ENCODE peak calls at places on chromosomes 4 and X, in four cellular contexts. Z is fibroblast of lung, B is astrocyte, T is K562. F is an unnamed sample.

GRCh38 chr4:136036744-136037143 is 1495.5 kb downstream of the PCDH18 start:
- DNase-seq in Z (peak; percentile 78), B (peak; percentile 74), T (no peak), F (no peak)

GRCh38 chr4:187064033-187064432 is 340.4 kb upstream of the FAT1 start:
- DNase-seq in Z (no peak), B (no peak), T (no peak), F (no peak)

GRCh38 chr4:102430511-102430910 is 70.6 kb upstream of the NFKB1 start:
- DNase-seq in Z (peak; percentile 41), B (peak; percentile 24), T (no peak), F (no peak)

GRCh38 chrX:94942603-94943002 is 1268.6 kb downstream of the FAM133A start:
- DNase-seq in Z (no peak), B (no peak), T (no peak), F (no peak)

GRCh38 chr4:162347492-162348213 is 183.9 kb upstream of the FSTL5 start:
- DNase-seq in Z (no peak), B (no peak), T (no peak), F (no peak)

GRCh38 chr4:108628411-108628810 is 8.0 kb downstream of the RPL34 start:
- DNase-seq in Z (peak; percentile 39), B (peak; percentile 28), T (no peak), F (no peak)

GRCh38 chr4:125085-125820 is 952 bp downstream of the ZNF718 start:
- DNase-seq in Z (peak; percentile 52), B (peak; percentile 31), T (peak; percentile 33), F (no peak)

GRCh38 chrX:19875051-19875432 is 12.4 kb downstream of the SH3KBP1 start:
- DNase-seq in Z (peak; percentile 24), B (peak; percentile 9), T (no peak), F (no peak)

GRCh38 chr4:100848865-100849264 is 331.0 kb upstream of the EMCN start:
- DNase-seq in Z (no peak), B (no peak), T (no peak), F (no peak)

GRCh38 chr4:82553020-82553419 is 8.8 kb downstream of the TMEM150C start:
- DNase-seq in Z (no peak), B (no peak), T (no peak), F (no peak)

GRCh38 chr4:16896871-16897270 is 1.6 kb downstream of the LDB2 start:
- DNase-seq in Z (peak; percentile 79), B (peak; percentile 77), T (no peak), F (no peak)

GRCh38 chr4:95867919-95868318 is 28.0 kb downstream of the PDHA2 start:
- DNase-seq in Z (peak; percentile 9), B (peak; percentile 8), T (no peak), F (peak; percentile 14)

GRCh38 chr4:17447675-17448298 is 64.1 kb downstream of the QDPR start:
- DNase-seq in Z (peak; percentile 77), B (peak; percentile 73), T (peak; percentile 31), F (peak; percentile 72)

GRCh38 chr4:103754844-103755243 is 35.1 kb upstream of the TACR3 start:
- DNase-seq in Z (peak; percentile 0), B (no peak), T (no peak), F (no peak)

GRCh38 chr4:119529788-119530187 is 98.8 kb downstream of the PDE5A start:
- DNase-seq in Z (no peak), B (no peak), T (no peak), F (no peak)

GRCh38 chr4:119523399-119523798 is 105.2 kb downstream of the PDE5A start:
- DNase-seq in Z (peak; percentile 60), B (peak; percentile 57), T (no peak), F (no peak)

GRCh38 chr4:119525005-119525749 is 103.4 kb downstream of the PDE5A start:
- DNase-seq in Z (peak; percentile 92), B (peak; percentile 90), T (no peak), F (no peak)

GRCh38 chr4:119525771-119526712 is 102.6 kb downstream of the PDE5A start:
- DNase-seq in Z (peak; percentile 71), B (peak; percentile 60), T (no peak), F (no peak)

DNA sequence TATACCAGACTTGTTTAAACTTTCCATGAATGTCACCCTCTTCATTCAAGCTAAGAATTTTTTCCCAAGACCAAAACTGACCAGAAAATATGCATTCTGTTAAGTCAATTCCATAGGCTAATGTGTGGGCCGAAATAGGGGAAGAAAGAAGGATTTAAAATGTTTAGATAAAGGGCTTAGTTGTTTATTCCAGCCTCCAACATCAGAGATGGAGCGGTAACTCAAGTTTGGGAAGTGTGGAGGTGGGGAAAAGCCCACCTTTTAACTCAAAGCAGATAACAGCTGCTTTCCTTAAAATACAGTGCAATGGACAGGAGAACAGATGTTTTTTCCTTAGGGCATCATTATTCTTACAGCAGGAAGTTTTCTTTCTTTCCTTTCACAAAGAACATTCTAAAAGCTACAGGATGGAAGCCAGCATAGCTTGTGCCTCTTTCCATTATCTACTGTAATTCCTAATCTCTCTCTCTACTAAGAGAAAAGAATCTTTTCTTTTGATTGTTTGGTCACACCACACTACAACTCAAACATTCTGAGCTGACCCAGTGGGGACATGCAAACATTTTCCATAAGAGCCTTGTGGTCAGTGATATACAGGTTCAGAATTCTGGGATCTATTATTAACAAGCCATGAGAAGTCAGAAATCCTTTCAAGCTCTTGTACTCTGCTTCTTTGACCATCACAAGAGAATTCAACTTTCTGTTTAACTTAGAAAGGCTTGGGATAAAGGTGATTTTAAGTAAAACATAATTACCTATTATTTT is 101.6 kb downstream of the PDE5A start:
- DNase-seq in Z (peak; percentile 79), B (peak; percentile 73), T (no peak), F (no peak)
- TF ChIP-seq EZH2 in Z (no peak), B (no peak), T (no peak), F (no peak)

DNA sequence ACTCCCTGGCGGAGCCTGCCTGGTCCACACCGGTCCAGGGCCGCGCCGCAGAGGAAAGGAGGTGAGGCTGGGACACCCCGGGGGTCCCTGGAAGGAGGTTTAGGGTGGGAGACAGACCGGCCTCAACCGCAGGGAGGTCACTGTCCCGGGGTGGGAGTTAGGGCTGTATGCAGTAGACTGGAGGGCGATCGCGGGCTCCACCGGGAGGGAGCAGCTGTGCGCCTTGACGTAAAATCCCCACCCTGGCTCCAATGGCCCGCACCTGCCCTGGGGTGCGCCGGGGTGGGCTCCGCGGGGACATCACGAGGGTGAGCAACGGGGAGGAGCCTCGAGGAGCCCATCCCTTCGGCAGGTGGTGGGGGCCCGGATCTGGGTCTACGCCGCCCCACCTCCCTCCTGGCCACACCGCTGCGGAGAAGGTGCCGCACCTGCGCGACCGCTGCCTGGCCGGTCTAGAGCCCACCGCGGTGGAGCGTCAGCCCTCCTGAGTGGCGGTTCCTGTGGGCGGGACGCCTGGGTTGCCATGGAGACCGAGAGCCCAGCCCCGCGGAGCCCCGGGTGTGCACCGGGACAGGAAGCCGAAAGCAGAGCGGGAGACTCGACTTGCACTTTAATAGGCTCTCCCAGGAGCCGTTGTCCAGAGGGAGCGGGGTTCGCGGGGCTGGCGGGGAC is 105.1 kb downstream of the ADRA2C start:
- DNase-seq in Z (no peak), B (no peak), T (peak; percentile 44), F (no peak)
- TF ChIP-seq EZH2 in Z (peak; percentile 19), B (peak; percentile 65), T (no peak), F (no peak)

GRCh38 chr4:41873380-41874295 is 61.6 kb upstream of the TMEM33 start:
- DNase-seq in Z (no peak), B (no peak), T (no peak), F (no peak)
- TF ChIP-seq EZH2 in Z (peak; percentile 2), B (peak; percentile 18), T (no peak), F (no peak)

GRCh38 chr4:84502955-84503373 is 3.9 kb upstream of the NKX6-1 start:
- DNase-seq in Z (no peak), B (no peak), T (no peak), F (no peak)

GRCh38 chr4:84503495-84504437 is 4.7 kb upstream of the NKX6-1 start:
- DNase-seq in Z (peak; percentile 63), B (peak; percentile 34), T (peak; percentile 61), F (peak; percentile 86)

GRCh38 chr4:84501721-84502267 is 2.7 kb upstream of the NKX6-1 start:
- DNase-seq in Z (no peak), B (no peak), T (no peak), F (no peak)

GRCh38 chr4:84501197-84501492 is 2.1 kb upstream of the NKX6-1 start:
- DNase-seq in Z (no peak), B (no peak), T (no peak), F (no peak)

DNA sequence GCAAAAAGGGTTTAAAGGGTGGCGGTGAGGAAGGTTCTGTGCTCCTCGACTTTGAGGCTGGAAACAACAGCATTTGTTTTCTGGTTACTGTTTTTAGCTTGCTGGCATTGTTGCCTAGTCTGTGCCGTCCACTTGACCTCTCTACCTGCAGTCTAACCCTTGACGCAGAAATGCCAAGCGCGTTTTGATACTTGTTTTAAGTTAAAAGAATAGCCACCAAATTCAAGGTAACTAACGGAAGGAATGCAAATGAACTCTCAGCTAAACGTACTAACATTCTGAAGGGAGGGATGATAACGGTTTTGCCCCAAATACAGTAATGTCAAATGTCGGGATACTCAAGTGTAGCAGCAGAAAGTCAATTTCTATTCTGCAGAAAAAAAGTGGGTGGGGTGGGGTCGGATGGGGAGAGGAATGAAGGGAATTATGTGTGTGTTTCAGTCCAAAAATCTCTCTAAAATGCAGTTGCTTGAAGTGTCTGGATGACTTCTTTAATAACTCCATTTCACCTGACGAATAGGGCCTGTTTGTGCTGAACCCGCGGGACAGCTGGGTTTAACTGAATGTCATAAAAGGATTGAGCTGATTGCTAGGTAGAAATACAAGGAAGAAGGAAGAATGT is 3.4 kb upstream of the NKX6-1 start:
- DNase-seq in Z (no peak), B (no peak), T (no peak), F (no peak)
- TF ChIP-seq EZH2 in Z (no peak), B (no peak), T (peak; percentile 27), F (no peak)

DNA sequence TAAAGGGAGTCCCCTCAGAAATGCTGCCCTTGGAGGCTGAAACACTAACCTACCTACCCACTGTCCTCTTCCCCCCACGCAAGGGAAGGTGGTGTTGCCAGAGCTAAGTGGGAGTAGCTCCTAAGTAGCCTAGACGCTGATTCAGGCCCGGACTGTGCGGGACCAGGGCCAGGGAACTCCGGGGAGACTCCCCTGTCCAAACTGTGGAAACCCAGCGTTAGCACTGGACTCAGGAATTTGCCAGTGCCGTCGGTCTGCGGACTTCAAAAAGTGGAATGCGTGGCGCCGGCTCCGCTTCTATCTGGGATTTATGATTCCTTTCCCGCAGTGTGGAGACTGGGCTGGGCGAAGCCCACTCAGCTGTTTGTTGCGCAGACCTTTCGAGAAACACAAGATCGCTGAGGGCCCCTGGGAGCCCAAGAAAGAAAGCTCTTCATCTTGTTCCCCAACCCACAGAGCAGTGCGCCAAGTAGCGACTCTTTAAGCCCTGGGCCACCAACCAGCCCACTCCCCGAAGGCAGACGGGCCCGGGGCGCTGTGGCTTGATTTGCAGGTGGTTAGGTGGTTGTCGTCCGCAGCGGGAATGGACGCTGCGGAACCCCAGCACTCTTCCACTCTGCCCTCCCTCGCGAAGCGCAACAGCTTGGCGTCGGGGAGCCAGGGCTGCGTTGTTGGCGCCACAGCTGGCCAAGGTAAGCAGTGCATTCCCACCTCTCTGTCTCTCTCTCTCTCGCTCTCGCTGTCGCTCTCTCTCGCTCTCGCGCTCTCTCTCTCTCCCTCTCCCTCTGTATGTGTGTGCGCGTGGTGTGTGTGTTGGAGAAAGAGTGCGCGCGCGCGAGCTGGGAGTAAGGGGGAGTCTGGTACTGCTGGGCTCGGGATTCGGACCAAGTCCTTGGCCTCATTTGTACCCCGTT is 2.0 kb downstream of the TMEM255A start:
- DNase-seq in Z (peak; percentile 76), B (peak; percentile 65), T (no peak), F (no peak)
- TF ChIP-seq EZH2 in Z (no peak), B (no peak), T (no peak), F (no peak)